ENCODE peak calls at places on chromosomes 5 and 9, in five cellular contexts. A is SK-N-SH, E is fibroblast of lung, B is DND-41, S is MM.1S. L is an unnamed sample.
A peak's percentile ranks its signal among the peaks of the same experiment; 100 is the strongest.

GRCh38 chr5:39186722-39187539 is 32.4 kb downstream of the FYB1 start:
- DNase-seq in A (no peak), E (no peak), B (no peak), S (no peak), L (no peak)

GRCh38 chr5:133789428-133789827 is 177.1 kb upstream of the FSTL4 start:
- DNase-seq in A (no peak), E (no peak), B (no peak), S (no peak), L (no peak)

GRCh38 chr9:93305497-93306020 is 121.6 kb downstream of the WNK2 start:
- DNase-seq in A (peak; percentile 21), E (no peak), B (no peak), S (no peak), L (no peak)

GRCh38 chr5:76074487-76074886 is 8.7 kb upstream of the SV2C start:
- DNase-seq in A (peak; percentile 36), E (no peak), B (no peak), S (peak; percentile 58), L (no peak)

GRCh38 chr5:93299596-93300308 is 281.3 kb downstream of the NR2F1-AS1 start:
- DNase-seq in A (no peak), E (no peak), B (no peak), S (no peak), L (peak; percentile 64)

GRCh38 chr9:26133537-26133936 is 455.3 kb upstream of the TUSC1 start:
- DNase-seq in A (no peak), E (no peak), B (no peak), S (no peak), L (no peak)

GRCh38 chr5:172235132-172235780 is 41.3 kb downstream of the EFCAB9 start:
- DNase-seq in A (no peak), E (peak; percentile 5), B (no peak), S (peak; percentile 9), L (peak; percentile 37)

GRCh38 chr5:164332349-164333196 is 827.2 kb downstream of the MAT2B start:
- DNase-seq in A (no peak), E (no peak), B (no peak), S (no peak), L (no peak)

GRCh38 chr5:169393907-169394306 is 93.0 kb upstream of the SLIT3 start:
- DNase-seq in A (no peak), E (no peak), B (no peak), S (no peak), L (no peak)

GRCh38 chr9:125524522-125524921 is 182.5 kb downstream of the MAPKAP1 start:
- DNase-seq in A (no peak), E (no peak), B (no peak), S (no peak), L (no peak)

GRCh38 chr5:134162592-134162991 is 14.2 kb downstream of the SKP1 start:
- DNase-seq in A (no peak), E (no peak), B (no peak), S (no peak), L (no peak)

GRCh38 chr5:150270546-150271295 is 18.9 kb downstream of the CAMK2A start:
- DNase-seq in A (no peak), E (no peak), B (no peak), S (no peak), L (no peak)

GRCh38 chr5:9035346-9035745 is 510.5 kb downstream of the SEMA5A start:
- DNase-seq in A (no peak), E (no peak), B (no peak), S (no peak), L (no peak)

GRCh38 chr5:62273691-62274090 is 32.3 kb upstream of the KIF2A start:
- DNase-seq in A (no peak), E (no peak), B (no peak), S (no peak), L (no peak)

GRCh38 chr9:71353723-71354122 is 232.3 kb upstream of the TRPM3 start:
- DNase-seq in A (no peak), E (no peak), B (no peak), S (peak; percentile 73), L (peak; percentile 65)

GRCh38 chr5:154375331-154376008 is 70.3 kb upstream of the SAP30L start:
- DNase-seq in A (no peak), E (peak; percentile 38), B (no peak), S (no peak), L (peak; percentile 29)

GRCh38 chr9:77013932-77014596 is 5.4 kb upstream of the FOXB2 start:
- DNase-seq in A (peak; percentile 28), E (no peak), B (no peak), S (no peak), L (no peak)

GRCh38 chr9:134738869-134739659 is 97.5 kb downstream of the COL5A1 start:
- DNase-seq in A (peak; percentile 94), E (peak; percentile 54), B (peak; percentile 39), S (no peak), L (no peak)

GRCh38 chr9:98839166-98839565 is 31.7 kb downstream of the GALNT12 start:
- DNase-seq in A (no peak), E (no peak), B (no peak), S (no peak), L (no peak)

GRCh38 chr5:151093476-151093889 is 12.6 kb upstream of the TNIP1 start:
- DNase-seq in A (no peak), E (peak; percentile 96), B (no peak), S (peak; percentile 34), L (peak; percentile 90)

GRCh38 chr5:159331099-159331973 is 1.0 kb upstream of the IL12B start:
- DNase-seq in A (peak; percentile 86), E (peak; percentile 50), B (no peak), S (peak; percentile 68), L (no peak)

GRCh38 chr9:87564111-87564510 is 66.4 kb downstream of the DAPK1 start:
- DNase-seq in A (no peak), E (no peak), B (no peak), S (no peak), L (peak; percentile 42)

GRCh38 chr9:111828193-111828592 is 33.5 kb upstream of the SHOC1 start:
- DNase-seq in A (no peak), E (peak; percentile 20), B (no peak), S (no peak), L (no peak)

GRCh38 chr5:64635056-64635686 is 55.1 kb upstream of the SHISAL2B start:
- DNase-seq in A (peak; percentile 8), E (peak; percentile 62), B (no peak), S (peak; percentile 46), L (peak; percentile 4)

GRCh38 chr5:74320526-74320925 is 320.0 kb downstream of the ENC1 start:
- DNase-seq in A (no peak), E (no peak), B (no peak), S (no peak), L (no peak)

GRCh38 chr9:78865757-78866156 is 568.8 kb downstream of the PSAT1 start:
- DNase-seq in A (no peak), E (no peak), B (no peak), S (no peak), L (no peak)

GRCh38 chr5:4245511-4245910 is 649.9 kb downstream of the IRX1 start:
- DNase-seq in A (no peak), E (no peak), B (no peak), S (no peak), L (no peak)

GRCh38 chr5:72478684-72479083 is 28.5 kb downstream of the ZNF366 start:
- DNase-seq in A (no peak), E (peak; percentile 36), B (no peak), S (no peak), L (no peak)

GRCh38 chr9:37811906-37812476 is 11.4 kb downstream of the DCAF10 start:
- DNase-seq in A (no peak), E (no peak), B (no peak), S (no peak), L (no peak)
- TF ChIP-seq CTCF in A (no peak), E (no peak), B (no peak), S (no peak), L (no peak)

DNA sequence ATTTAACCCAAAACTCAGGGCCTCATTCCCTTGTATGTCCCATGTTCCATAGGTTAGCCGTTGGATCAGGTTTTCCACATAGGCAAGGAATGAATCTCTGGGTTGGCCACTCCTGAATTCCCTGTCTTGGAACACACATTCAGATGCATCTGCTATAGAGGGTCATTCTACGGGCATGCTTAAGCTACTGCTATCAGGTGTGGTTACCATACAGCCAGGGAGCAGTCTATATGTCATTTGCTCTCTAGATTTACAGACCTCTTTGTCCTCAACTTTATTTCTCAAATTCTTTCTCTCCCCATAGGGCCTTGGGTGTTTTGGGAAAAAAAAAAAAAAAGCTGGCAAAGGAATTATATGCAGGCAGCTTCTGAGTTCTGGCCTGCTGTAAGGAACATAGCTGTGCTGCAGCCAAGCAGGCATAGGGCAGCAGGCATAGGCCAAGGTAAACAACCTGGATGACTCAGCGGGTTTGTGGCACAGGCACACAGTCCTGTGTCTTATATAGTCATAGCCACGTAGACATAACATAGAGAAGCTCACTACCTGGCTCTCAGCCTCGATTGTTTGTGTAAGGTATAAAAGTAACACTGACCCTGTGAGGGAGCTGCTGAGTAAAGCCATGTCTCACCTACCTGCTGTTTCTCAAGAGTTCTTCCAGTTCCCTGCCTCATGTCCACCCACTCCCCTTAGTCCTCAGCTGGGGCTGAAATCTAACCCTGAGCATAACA is 141.5 kb downstream of the OSTF1 start:
- DNase-seq in A (no peak), E (no peak), B (no peak), S (peak; percentile 30), L (peak; percentile 48)
- H2AFZ ChIP-seq in A (no peak overlapping the region), E (no peak overlapping the region), B (no peak overlapping the region), S (no peak overlapping the region), L (no peak overlapping the region)

DNA sequence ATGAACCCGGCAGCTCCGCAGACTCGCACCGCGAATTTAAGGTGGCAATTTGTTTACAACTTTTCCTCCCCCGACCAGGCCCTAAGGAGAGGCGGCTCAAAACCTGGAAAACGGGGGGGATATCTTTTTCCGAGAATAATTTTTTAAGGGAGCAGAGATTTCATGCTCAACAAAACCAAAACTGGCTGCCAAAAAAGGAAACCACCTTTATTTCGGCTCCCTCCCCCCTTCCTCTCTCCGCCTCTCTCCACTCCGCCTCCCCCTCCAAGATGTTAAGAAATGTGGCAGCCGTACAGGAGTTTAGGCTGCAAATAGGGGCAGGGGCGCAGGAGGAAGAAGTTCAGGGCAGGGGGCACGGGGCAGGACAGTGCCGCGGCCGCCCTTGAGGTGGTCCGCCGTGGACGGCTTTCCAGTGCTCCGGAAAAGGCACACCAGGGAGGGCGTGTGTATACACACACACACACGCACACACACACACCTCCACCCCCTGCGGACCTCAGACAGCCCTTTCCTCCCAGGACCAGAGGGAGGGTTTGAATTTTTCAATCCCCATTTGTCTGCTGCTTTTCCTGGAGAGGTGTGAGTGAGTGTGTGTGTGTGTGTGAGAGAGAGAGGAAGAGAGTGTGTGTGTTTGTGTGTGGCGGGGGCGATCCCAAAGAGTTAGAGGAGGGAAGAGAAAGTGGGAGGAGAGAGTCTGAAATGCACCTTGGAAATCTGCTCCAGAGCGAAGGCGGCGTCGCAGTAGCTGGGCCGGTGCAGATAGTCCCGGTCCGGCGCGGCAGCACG is 9.1 kb downstream of the PTCH1 start:
- DNase-seq in A (peak; percentile 41), E (peak; percentile 77), B (no peak), S (peak; percentile 61), L (peak; percentile 74)
- H3K9ac ChIP-seq in A (peak overlapping the region; percentile 80), E (peak overlapping the region; percentile 57), B (no peak overlapping the region), S (peak overlapping the region; percentile 89), L (peak overlapping the region; percentile 83)

DNA sequence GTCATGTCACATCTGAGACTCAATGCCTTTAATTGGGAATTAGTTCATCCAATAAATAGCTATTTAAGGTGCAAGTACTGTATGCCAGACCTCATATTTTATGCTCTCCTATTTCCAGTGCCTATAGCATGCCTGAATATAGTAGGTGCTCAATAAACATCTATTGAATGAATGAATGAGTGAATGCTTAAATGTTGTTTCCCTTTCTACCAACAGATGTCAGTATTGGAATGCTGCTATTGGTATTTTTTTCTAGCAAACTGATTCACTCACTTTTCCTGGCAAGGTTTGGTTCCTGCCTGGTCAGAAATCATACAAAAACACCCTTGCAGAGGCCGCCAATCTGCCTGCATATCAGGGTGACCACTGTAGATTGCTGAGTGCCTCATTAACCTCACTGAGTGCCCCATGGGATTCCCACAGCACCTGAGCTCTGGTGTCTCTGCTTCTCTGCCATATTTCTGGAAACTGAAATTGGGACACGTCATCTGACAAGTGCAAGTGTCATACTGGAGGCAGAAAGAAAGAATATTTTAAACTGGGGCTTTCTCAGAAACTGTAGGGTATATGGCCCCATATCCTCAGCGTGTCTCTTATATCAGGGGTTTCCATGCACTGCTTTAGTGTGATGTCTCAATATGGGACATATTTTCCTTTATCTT is 359.7 kb downstream of the TRIM32 start:
- DNase-seq in A (no peak), E (no peak), B (no peak), S (no peak), L (no peak)
- TF ChIP-seq CTCF in A (peak; percentile 20), E (no peak), B (no peak), S (no peak), L (peak; percentile 23)